ENCODE peak calls at places on chromosomes 11 and 22, in four cellular contexts. R is Peyer's patch, A is stomach, F is PC-9. N is an unnamed sample. For H3K4me1, the result is how much of the 10 kb centered on the place peaks cover.

GRCh38 chr11:11296434-11296833 is 56.6 kb downstream of the CSNK2A3 start:
- DNase-seq in F (no peak), A (no peak), R (no peak), N (no peak)

GRCh38 chr22:37048133-37048532 is 3.4 kb upstream of the KCTD17 start:
- DNase-seq in F (no peak), R (no peak), A (no peak), N (no peak)

GRCh38 chr11:26276798-26277424 is 55.0 kb upstream of the ANO3 start:
- DNase-seq in A (peak), F (peak), R (peak), N (no peak)

GRCh38 chr11:17012712-17013547 is 1.3 kb downstream of the PLEKHA7 start:
- DNase-seq in F (peak), R (no peak), A (peak), N (no peak)

GRCh38 chr11:33690290-33691050 is 10.2 kb downstream of the C11orf91 start:
- DNase-seq in R (no peak), A (peak), F (peak), N (no peak)

GRCh38 chr22:50252081-50253045 is 1.3 kb upstream of the HDAC10 start:
- DNase-seq in A (peak), F (peak), R (peak), N (peak)

GRCh38 chr11:1197431-1197885 is 25.4 kb upstream of the MUC5B start:
- DNase-seq in A (peak), F (no peak), R (no peak), N (no peak)

GRCh38 chr11:104106136-104106754 is 57.7 kb downstream of the PDGFD start:
- DNase-seq in R (no peak), F (no peak), A (no peak), N (no peak)

GRCh38 chr11:120141144-120142071 is 3.5 kb upstream of the TRIM29 start:
- DNase-seq in A (peak), F (no peak), R (no peak), N (no peak)

GRCh38 chr11:86740628-86741488 is 59.5 kb upstream of the PRSS23 start:
- DNase-seq in A (no peak), F (peak), R (no peak), N (no peak)

GRCh38 chr11:134533511-134533910 is 121.5 kb upstream of the B3GAT1 start:
- DNase-seq in R (no peak), F (no peak), A (no peak), N (no peak)

GRCh38 chr22:24402460-24403192 is 24.8 kb upstream of the ADORA2A start:
- DNase-seq in R (peak), F (peak), A (peak), N (no peak)

GRCh38 chr11:122681070-122681469 is 25.5 kb downstream of the UBASH3B start:
- DNase-seq in F (no peak), R (no peak), A (no peak), N (no peak)

GRCh38 chr11:46279393-46280099 is 2.1 kb downstream of the CREB3L1 start:
- DNase-seq in R (no peak), F (no peak), A (peak), N (no peak)

GRCh38 chr11:48050304-48050703 is 69.9 kb downstream of the PTPRJ start:
- DNase-seq in R (no peak), F (no peak), A (no peak), N (no peak)

GRCh38 chr11:65013692-65014145 is 241 bp upstream of the ARL2 start:
- DNase-seq in F (no peak), A (peak), R (peak), N (peak)

GRCh38 chr11:47843354-47844060 is 4.6 kb downstream of the NUP160 start:
- DNase-seq in F (no peak), A (no peak), R (no peak), N (no peak)

GRCh38 chr22:30310881-30311771 is 15.6 kb downstream of the TBC1D10A start:
- DNase-seq in F (peak), A (peak), R (no peak), N (no peak)

GRCh38 chr22:49298834-49299750 is 528.6 kb downstream of the BRD1 start:
- DNase-seq in R (no peak), A (peak), F (no peak), N (no peak)

GRCh38 chr11:77191823-77192495 is 63.9 kb downstream of the MYO7A start:
- DNase-seq in R (peak), F (peak), A (peak), N (peak)

GRCh38 chr11:102831128-102831708 is 12.2 kb downstream of the MMP3 start:
- DNase-seq in A (no peak), F (no peak), R (no peak), N (no peak)

GRCh38 chr11:35662061-35662648 is 420 bp upstream of the TRIM44 start:
- DNase-seq in R (peak), F (peak), A (no peak), N (peak)

GRCh38 chr22:48498526-48499331 is 1328.9 kb downstream of the BRD1 start:
- DNase-seq in A (no peak), R (no peak), F (no peak), N (no peak)

GRCh38 chr11:19979519-19979845 is 180.8 kb downstream of the DBX1 start:
- DNase-seq in A (no peak), F (no peak), R (no peak), N (no peak)

GRCh38 chr22:31160328-31160978 is 471 bp downstream of the RNF185 start:
- DNase-seq in A (no peak), R (peak), F (no peak), N (no peak)

GRCh38 chr11:17395554-17395961 is 7.1 kb upstream of the KCNJ11 start:
- DNase-seq in A (no peak), F (no peak), R (no peak), N (no peak)

GRCh38 chr11:76790251-76790650 is 7.1 kb downstream of the TSKU start:
- DNase-seq in A (no peak), F (no peak), R (no peak), N (no peak)

GRCh38 chr22:32421484-32421883 is 9.4 kb upstream of the RTCB start:
- DNase-seq in R (no peak), F (no peak), A (no peak), N (no peak)

GRCh38 chr11:45209904-45210699 is 63.7 kb downstream of the PRDM11 start:
- DNase-seq in F (no peak), R (peak), A (peak), N (no peak)

GRCh38 chr22:31244044-31244942 is 32.2 kb downstream of the LIMK2 start:
- DNase-seq in F (peak), R (no peak), A (no peak), N (no peak)

GRCh38 chr11:60143768-60144167 is 39.1 kb downstream of the MS4A6A start:
- DNase-seq in R (no peak), F (no peak), A (no peak), N (no peak)

GRCh38 chr11:95076416-95076815 is 9.7 kb downstream of the SRSF8 start:
- DNase-seq in R (no peak), F (no peak), A (peak), N (no peak)

GRCh38 chr11:77064648-77065217 is 2.0 kb upstream of the CAPN5 start:
- DNase-seq in R (no peak), A (no peak), F (no peak), N (no peak)

GRCh38 chr11:123314972-123315371 is 115.1 kb upstream of the GRAMD1B start:
- DNase-seq in R (no peak), A (no peak), F (no peak), N (no peak)

DNA sequence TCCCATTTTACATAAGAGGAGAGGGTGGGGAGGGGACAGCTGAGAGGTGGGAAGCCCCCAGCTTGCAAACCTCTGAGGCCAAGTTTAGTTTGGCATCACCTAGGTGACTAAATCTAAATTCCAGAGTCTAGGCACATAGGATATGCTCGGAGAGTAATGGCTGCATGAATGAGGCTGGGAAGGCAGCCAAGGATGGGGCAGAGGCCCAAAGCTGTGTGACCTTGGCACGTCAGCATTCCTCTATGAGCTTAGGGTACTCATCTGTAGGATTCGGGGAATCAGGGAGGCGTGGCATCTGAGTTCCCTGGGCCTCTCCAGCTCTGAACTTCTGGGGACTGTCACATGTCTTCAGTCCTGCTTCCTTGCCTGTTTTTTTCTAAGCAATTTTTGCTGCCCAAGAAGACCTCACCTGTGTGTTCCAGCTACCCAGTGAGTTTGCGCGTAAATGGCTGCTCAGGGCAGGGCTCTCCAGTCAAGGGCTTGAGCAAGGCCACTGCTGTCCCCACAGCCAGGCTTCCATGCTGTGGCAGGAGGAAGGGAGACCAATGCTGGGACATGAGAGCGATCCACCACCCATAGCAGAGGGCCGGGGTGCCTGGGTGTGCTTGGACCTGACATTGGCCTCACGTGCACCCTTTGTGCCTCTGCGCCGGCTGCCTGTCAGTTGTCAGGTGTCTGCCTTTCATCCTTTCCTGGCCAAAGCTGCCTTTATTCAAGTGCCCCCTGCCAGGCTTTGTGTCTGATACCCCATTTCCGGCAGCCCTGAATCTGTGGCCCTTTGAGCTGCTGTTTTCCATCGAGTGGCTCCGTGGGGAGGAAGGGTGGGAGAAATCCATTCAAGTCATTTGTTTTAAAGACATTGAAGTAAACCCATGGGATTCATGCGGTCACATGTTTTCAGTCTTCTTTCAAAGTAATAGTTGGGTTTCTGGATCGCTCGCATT is 14.0 kb downstream of the DAGLA start:
- DNase-seq in R (no peak), A (no peak), F (peak), N (no peak)
- H3K4me1 ChIP-seq in R (under half), A (half or more), F (half or more), N (under half)

DNA sequence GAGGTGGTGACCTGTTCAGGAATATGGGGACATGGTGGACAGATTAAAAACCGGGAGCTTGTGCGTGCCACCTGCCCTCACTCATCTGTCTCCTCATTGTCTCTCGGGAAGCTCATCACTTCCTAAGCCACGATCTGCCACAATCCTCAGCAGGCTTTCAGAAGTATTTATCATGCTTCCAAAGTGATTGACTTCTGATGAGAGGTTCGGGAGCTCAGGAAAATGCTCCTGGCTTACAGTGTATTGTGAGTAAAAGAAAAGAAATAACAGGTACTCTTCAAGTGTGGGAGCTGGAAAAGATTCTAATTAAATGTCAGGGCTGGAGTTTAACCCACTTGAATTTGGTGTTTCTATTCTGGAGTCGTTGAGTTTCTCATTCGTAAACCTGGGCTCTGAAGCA is 91.9 kb upstream of the DRD2 start:
- DNase-seq in F (no peak), R (no peak), A (no peak), N (no peak)
- H3K4me3 ChIP-seq in F (no peak), R (no peak), A (no peak), N (no peak)

DNA sequence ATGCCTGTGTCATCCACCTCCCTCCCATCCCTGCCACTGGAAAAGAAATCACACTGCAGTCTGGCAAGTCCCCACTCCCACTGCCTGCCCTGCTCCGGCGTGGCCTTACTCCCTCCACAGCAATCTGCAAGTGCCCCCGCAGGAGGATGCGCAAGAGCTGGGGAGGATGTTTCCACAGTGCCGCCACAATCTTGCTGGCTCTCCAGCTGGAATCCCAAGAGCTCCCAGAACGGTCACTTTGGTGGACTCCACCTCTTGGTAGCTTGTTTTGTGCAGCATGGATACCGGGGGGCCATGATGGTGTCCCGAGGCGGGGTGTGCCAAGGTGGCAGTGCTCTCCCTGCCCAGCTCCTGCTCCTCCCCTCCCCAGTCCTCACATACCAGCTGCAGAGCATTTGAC is 76.3 kb downstream of the MICAL3 start:
- DNase-seq in F (no peak), A (peak), R (no peak), N (no peak)
- H3K4me1 ChIP-seq in F (under half), A (half or more), R (under half), N (under half)

GRCh38 chr22:27799334-27800249 is 2.0 kb downstream of the MN1 start:
- DNase-seq in F (peak), A (peak), R (no peak), N (no peak)
- H3K4me3 ChIP-seq in F (peak), A (peak), R (peak), N (no peak)

GRCh38 chr11:128735935-128736610 is 42.2 kb downstream of the FLI1 start:
- DNase-seq in F (no peak), A (no peak), R (no peak), N (no peak)

GRCh38 chr11:128731041-128731663 is 37.3 kb downstream of the FLI1 start:
- DNase-seq in F (no peak), A (no peak), R (peak), N (peak)

GRCh38 chr11:128734439-128735224 is 40.8 kb downstream of the FLI1 start:
- DNase-seq in A (peak), F (no peak), R (peak), N (no peak)

GRCh38 chr11:128733440-128734115 is 39.7 kb downstream of the FLI1 start:
- DNase-seq in R (peak), F (no peak), A (no peak), N (no peak)

DNA sequence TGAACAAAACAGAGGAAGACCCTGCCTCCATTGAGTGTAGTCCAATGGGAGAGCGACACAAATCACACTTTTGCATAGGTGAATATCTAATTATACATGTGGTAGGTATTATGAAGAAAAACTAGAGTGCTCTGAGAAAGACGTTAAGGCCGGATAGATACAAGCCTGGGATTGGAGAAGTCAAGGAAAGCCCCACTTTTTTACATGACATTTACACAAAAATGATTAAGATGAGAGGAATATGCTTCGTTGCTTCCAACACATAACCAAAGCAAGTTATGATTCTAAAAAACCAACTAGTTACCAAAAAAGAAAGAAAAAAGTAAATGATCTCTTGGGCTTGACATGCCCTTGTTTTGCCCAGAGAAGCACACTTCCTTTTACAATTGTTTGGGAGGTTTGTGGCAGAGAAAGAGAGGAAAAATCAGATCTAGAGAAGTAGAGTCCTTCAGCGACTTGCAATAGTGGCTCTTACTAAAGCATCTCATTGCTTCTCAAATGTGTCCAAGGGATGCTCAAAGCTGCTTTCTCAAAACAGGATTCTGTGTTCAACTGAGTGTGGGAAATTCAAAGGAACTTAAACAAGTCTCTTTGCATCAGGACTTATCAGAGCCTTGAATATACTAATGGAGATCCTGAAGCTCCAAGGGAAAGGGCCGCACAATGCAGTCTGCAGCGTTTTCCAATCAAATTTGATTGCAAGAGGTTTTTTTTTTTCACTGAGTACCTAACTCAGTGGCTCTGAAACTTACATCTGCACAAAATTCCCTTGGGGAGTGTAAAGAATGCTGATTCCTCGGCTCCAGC is 38.8 kb downstream of the FLI1 start:
- DNase-seq in R (no peak), A (no peak), F (no peak), N (no peak)
- H3K4me1 ChIP-seq in R (under half), A (under half), F (under half), N (half or more)

DNA sequence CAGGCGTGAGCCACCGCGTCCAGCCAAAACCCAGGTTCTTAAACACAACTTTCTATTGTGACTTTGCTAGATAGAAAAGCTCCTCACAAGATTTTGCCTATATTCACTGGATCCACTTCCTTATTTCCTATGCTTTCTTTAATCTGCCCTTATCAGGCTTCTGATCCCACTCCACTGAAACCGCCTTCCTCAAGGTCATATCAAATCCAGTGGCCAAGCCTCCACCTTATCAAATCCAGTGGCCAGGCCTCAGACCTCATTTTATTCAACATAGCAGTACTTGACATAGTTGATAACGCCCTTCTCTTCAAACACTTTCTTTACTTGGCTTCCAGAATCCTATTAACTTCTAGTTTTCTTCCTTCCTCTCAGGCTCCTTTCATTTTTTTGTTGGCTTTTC is 29.5 kb downstream of the DIXDC1 start:
- DNase-seq in R (no peak), F (no peak), A (peak), N (no peak)
- H3K4me3 ChIP-seq in R (no peak), F (no peak), A (no peak), N (no peak)

GRCh38 chr11:125369808-125370207 is 126.3 kb downstream of the FEZ1 start:
- DNase-seq in F (no peak), R (no peak), A (no peak), N (no peak)
- H3K4me1 ChIP-seq in F (under half), R (under half), A (under half), N (under half)

GRCh38 chr11:71446942-71447688 is 1.1 kb downstream of the DHCR7 start:
- DNase-seq in R (no peak), F (peak), A (no peak), N (no peak)
- H3K4me3 ChIP-seq in R (peak), F (peak), A (peak), N (peak)

N was measured in CD8-positive, alpha-beta T cell.